ENCODE peak calls at places on chromosomes 4 and X, in four cellular contexts. One of them, this sample, is unnamed.

GRCh38 chr4:89712141-89712540 is 124.8 kb downstream of the SNCA start:
- DNase-seq in H9: no peak
- DNase-seq in mesenchymal stem cell: no peak
- DNase-seq in H1: no peak
- DNase-seq in this sample: no peak

GRCh38 chrX:135389717-135390116 is 32.0 kb upstream of the SMIM10L2A start:
- DNase-seq in H1: no peak
- DNase-seq in H9: no peak
- DNase-seq in mesenchymal stem cell: no peak
- DNase-seq in this sample: no peak

GRCh38 chr4:65599335-65599734 is 71.0 kb downstream of the EPHA5 start:
- DNase-seq in H1: no peak
- DNase-seq in H9: no peak
- DNase-seq in mesenchymal stem cell: no peak
- DNase-seq in this sample: no peak

GRCh38 chr4:36399762-36400353 is 118.4 kb downstream of the DTHD1 start:
- DNase-seq in H9: no peak
- DNase-seq in H1: no peak
- DNase-seq in mesenchymal stem cell: no peak
- DNase-seq in this sample: no peak

GRCh38 chr4:27360651-27361347 is 500.2 kb downstream of the STIM2 start:
- DNase-seq in H1: no peak
- DNase-seq in H9: no peak
- DNase-seq in mesenchymal stem cell: peak
- DNase-seq in this sample: peak

GRCh38 chr4:180380733-180381132 is 1862.5 kb upstream of the TENM3 start:
- DNase-seq in H9: no peak
- DNase-seq in mesenchymal stem cell: peak
- DNase-seq in H1: no peak
- DNase-seq in this sample: no peak

GRCh38 chr4:48223633-48224295 is 45.9 kb downstream of the TEC start:
- DNase-seq in H9: no peak
- DNase-seq in mesenchymal stem cell: peak
- DNase-seq in H1: no peak
- DNase-seq in this sample: no peak

GRCh38 chrX:133859860-133860259 is 125.5 kb downstream of the GPC3 start:
- DNase-seq in H9: no peak
- DNase-seq in H1: no peak
- DNase-seq in mesenchymal stem cell: no peak
- DNase-seq in this sample: no peak

GRCh38 chr4:147488551-147488950 is 7.7 kb downstream of the EDNRA start:
- DNase-seq in H1: no peak
- DNase-seq in mesenchymal stem cell: no peak
- DNase-seq in H9: no peak
- DNase-seq in this sample: no peak

GRCh38 chr4:40301592-40301991 is 33.5 kb upstream of the CHRNA9 start:
- DNase-seq in H1: no peak
- DNase-seq in H9: no peak
- DNase-seq in mesenchymal stem cell: no peak
- DNase-seq in this sample: no peak

GRCh38 chr4:119286377-119287002 is 35.4 kb downstream of the FABP2 start:
- DNase-seq in mesenchymal stem cell: peak
- DNase-seq in H1: no peak
- DNase-seq in H9: no peak
- DNase-seq in this sample: peak

GRCh38 chrX:8037593-8038348 is 110.6 kb upstream of the PNPLA4 start:
- DNase-seq in H9: no peak
- DNase-seq in H1: no peak
- DNase-seq in mesenchymal stem cell: peak
- DNase-seq in this sample: no peak

GRCh38 chr4:148254818-148255366 is 187.3 kb downstream of the NR3C2 start:
- DNase-seq in H9: no peak
- DNase-seq in mesenchymal stem cell: no peak
- DNase-seq in H1: no peak
- DNase-seq in this sample: no peak

GRCh38 chrX:39614680-39614998 is 483.1 kb downstream of the BCOR start:
- DNase-seq in H1: no peak
- DNase-seq in H9: no peak
- DNase-seq in mesenchymal stem cell: no peak
- DNase-seq in this sample: no peak

GRCh38 chrX:42680651-42681050 is 97.3 kb downstream of the PPP1R2C start:
- DNase-seq in H1: no peak
- DNase-seq in H9: peak
- DNase-seq in mesenchymal stem cell: peak
- DNase-seq in this sample: peak

GRCh38 chr4:76703123-76703490 is 194.8 kb downstream of the SOWAHB start:
- DNase-seq in H1: no peak
- DNase-seq in H9: no peak
- DNase-seq in mesenchymal stem cell: peak
- DNase-seq in this sample: no peak

GRCh38 chrX:73262991-73263390 is 48.3 kb upstream of the NAP1L2 start:
- DNase-seq in mesenchymal stem cell: no peak
- DNase-seq in H9: no peak
- DNase-seq in H1: no peak
- DNase-seq in this sample: no peak

GRCh38 chr4:82779032-82779431 is 19.6 kb downstream of the SCD5 start:
- DNase-seq in mesenchymal stem cell: no peak
- DNase-seq in H1: no peak
- DNase-seq in H9: no peak
- DNase-seq in this sample: no peak

GRCh38 chr4:41432889-41433288 is 105.1 kb upstream of the LIMCH1 start:
- DNase-seq in H1: no peak
- DNase-seq in H9: peak
- DNase-seq in mesenchymal stem cell: peak
- DNase-seq in this sample: peak

GRCh38 chr4:15778742-15779231 is 659 bp downstream of the CD38 start:
- DNase-seq in mesenchymal stem cell: peak
- DNase-seq in H9: peak
- DNase-seq in H1: peak
- DNase-seq in this sample: peak

GRCh38 chr4:166012129-166013078 is 139.4 kb downstream of the TLL1 start:
- DNase-seq in H9: no peak
- DNase-seq in mesenchymal stem cell: no peak
- DNase-seq in H1: no peak
- DNase-seq in this sample: no peak

GRCh38 chr4:186700746-186701145 is 22.9 kb downstream of the FAT1 start:
- DNase-seq in mesenchymal stem cell: no peak
- DNase-seq in H1: no peak
- DNase-seq in H9: no peak
- DNase-seq in this sample: no peak

GRCh38 chr4:184968784-184969201 is 49.5 kb upstream of the HELT start:
- DNase-seq in mesenchymal stem cell: no peak
- DNase-seq in H9: peak
- DNase-seq in H1: no peak
- DNase-seq in this sample: no peak

GRCh38 chr4:30722916-30723270 is 2.7 kb downstream of the PCDH7 start:
- DNase-seq in H9: peak
- DNase-seq in mesenchymal stem cell: no peak
- DNase-seq in H1: peak
- DNase-seq in this sample: peak

GRCh38 chr4:58962424-58962823 is 1852.2 kb upstream of the IGFBP7 start:
- DNase-seq in H9: no peak
- DNase-seq in mesenchymal stem cell: no peak
- DNase-seq in H1: no peak
- DNase-seq in this sample: no peak

GRCh38 chr4:47774078-47774477 is 63.8 kb downstream of the CORIN start:
- DNase-seq in H9: peak
- DNase-seq in H1: no peak
- DNase-seq in mesenchymal stem cell: no peak
- DNase-seq in this sample: no peak

GRCh38 chr4:77065382-77065781 is 10.4 kb downstream of the CCNI start:
- DNase-seq in mesenchymal stem cell: peak
- DNase-seq in H1: no peak
- DNase-seq in H9: no peak
- DNase-seq in this sample: no peak

GRCh38 chr4:140150886-140151699 is 2.9 kb downstream of the MAML3 start:
- DNase-seq in H9: peak
- DNase-seq in mesenchymal stem cell: peak
- DNase-seq in H1: peak
- DNase-seq in this sample: peak

GRCh38 chr4:186132577-186133277 is 28.2 kb downstream of the FAM149A start:
- DNase-seq in mesenchymal stem cell: peak
- DNase-seq in H9: peak
- DNase-seq in H1: no peak
- DNase-seq in this sample: peak

GRCh38 chrX:16836371-16836770 is 33.8 kb downstream of the RBBP7 start:
- DNase-seq in mesenchymal stem cell: peak
- DNase-seq in H1: peak
- DNase-seq in H9: peak
- DNase-seq in this sample: no peak

GRCh38 chr4:82614868-82615449 is 53.2 kb upstream of the TMEM150C start:
- DNase-seq in mesenchymal stem cell: no peak
- DNase-seq in H9: no peak
- DNase-seq in H1: no peak
- DNase-seq in this sample: no peak

GRCh38 chr4:1204828-1205591 is 32.6 kb upstream of the SPON2 start:
- DNase-seq in mesenchymal stem cell: no peak
- DNase-seq in H9: peak
- DNase-seq in H1: peak
- DNase-seq in this sample: no peak

GRCh38 chr4:23788027-23788426 is 101.8 kb downstream of the PPARGC1A start:
- DNase-seq in H9: no peak
- DNase-seq in mesenchymal stem cell: no peak
- DNase-seq in H1: no peak
- DNase-seq in this sample: no peak

DNA sequence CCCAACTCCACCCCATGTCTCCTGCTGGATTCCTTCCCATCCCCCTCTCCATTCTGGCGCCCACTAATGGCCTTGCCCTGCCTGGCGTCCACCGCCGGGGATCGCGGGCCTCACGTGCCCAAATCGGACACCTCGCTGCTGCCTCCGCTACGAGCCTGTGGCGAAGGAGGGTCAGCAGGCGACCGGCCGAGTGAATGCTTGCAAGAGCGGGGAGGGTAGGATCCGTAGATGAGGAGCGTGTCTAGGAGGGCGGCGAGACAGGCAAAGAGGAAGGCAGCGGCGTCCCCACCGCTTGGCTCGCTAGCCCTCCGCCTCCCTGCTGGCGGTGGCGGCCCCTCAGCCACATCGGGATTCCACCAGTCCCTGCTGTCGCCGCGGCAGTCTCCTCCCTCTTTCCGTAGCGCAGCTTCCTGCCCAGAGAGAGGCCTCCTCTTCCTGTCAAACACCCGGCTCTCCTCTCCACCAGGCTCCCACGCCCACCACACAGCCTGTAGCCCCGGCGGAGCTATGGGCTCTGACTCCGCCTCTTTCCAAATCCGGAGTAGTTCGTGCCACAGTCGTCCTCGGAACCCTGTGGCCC is at the start of gene SPIN2B:
- DNase-seq in mesenchymal stem cell: peak
- DNase-seq in H1: peak
- DNase-seq in H9: peak
- DNase-seq in this sample: peak
- H2BK12ac ChIP-seq in mesenchymal stem cell: no peak
- H2BK12ac ChIP-seq in H1: no peak
- H2BK12ac ChIP-seq in H9: no peak
- H2BK12ac ChIP-seq in this sample: no peak

GRCh38 chrX:106933538-106933961 is 13.3 kb downstream of the CLDN2 start:
- DNase-seq in H1: no peak
- DNase-seq in mesenchymal stem cell: peak
- DNase-seq in H9: no peak
- DNase-seq in this sample: no peak
- H4K8ac ChIP-seq in H1: no peak
- H4K8ac ChIP-seq in mesenchymal stem cell: no peak
- H4K8ac ChIP-seq in H9: no peak
- H4K8ac ChIP-seq in this sample: no peak

GRCh38 chr4:152112887-152113286 is 352.1 kb upstream of the GATB start:
- DNase-seq in mesenchymal stem cell: no peak
- DNase-seq in H9: no peak
- DNase-seq in H1: no peak
- DNase-seq in this sample: no peak

GRCh38 chr4:152117054-152117453 is 356.2 kb upstream of the GATB start:
- DNase-seq in H9: no peak
- DNase-seq in mesenchymal stem cell: no peak
- DNase-seq in H1: no peak
- DNase-seq in this sample: no peak

GRCh38 chr4:152115794-152116193 is 355.0 kb upstream of the GATB start:
- DNase-seq in H1: no peak
- DNase-seq in mesenchymal stem cell: no peak
- DNase-seq in H9: no peak
- DNase-seq in this sample: no peak

GRCh38 chr4:152114562-152114961 is 353.8 kb upstream of the GATB start:
- DNase-seq in mesenchymal stem cell: no peak
- DNase-seq in H1: no peak
- DNase-seq in H9: no peak
- DNase-seq in this sample: no peak

DNA sequence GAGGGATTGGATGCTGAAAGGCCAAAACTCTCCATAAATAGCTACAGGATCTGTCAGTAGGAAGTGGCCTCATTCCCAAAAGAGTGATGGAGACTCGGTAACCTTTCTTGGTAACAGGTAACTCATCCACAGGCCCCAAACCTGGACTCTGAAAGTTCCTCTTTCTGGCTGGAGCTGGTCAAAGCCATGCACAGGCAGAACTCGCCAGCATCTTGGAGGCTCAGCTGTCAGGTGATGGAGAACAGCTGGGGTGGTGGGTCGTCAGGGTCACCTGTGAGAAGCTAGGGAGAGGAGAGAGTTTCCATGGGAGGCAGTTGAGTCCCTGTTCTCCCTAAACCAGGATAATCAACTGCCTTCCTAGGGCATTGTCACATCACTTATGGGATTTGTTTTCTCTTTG is 354.3 kb upstream of the GATB start:
- DNase-seq in H1: no peak
- DNase-seq in mesenchymal stem cell: no peak
- DNase-seq in H9: no peak
- DNase-seq in this sample: no peak
- H2BK15ac ChIP-seq in H1: no peak
- H2BK15ac ChIP-seq in mesenchymal stem cell: no peak
- H2BK15ac ChIP-seq in H9: no peak
- H2BK15ac ChIP-seq in this sample: no peak

GRCh38 chr4:11423465-11423864 is 5.2 kb downstream of the HS3ST1 start:
- DNase-seq in mesenchymal stem cell: no peak
- DNase-seq in H1: no peak
- DNase-seq in H9: no peak
- DNase-seq in this sample: no peak
- H2BK12ac ChIP-seq in mesenchymal stem cell: no peak
- H2BK12ac ChIP-seq in H1: peak
- H2BK12ac ChIP-seq in H9: no peak
- H2BK12ac ChIP-seq in this sample: no peak